ENCODE peak calls at places on chromosomes 11 and 22, in four cellular contexts. J, U, G and I are unnamed samples. For H3K4me1, the result is how much of the 10 kb centered on the place peaks cover.

GRCh38 chr11:19769820-19770219 is 57.2 kb downstream of the NAV2 start:
- DNase-seq in J (no peak), G (no peak), U (no peak), I (no peak)

GRCh38 chr11:62105611-62106245 is 18.1 kb upstream of the INCENP start:
- DNase-seq in J (no peak), G (no peak), U (no peak), I (no peak)

GRCh38 chr22:32777997-32778396 is 23.5 kb upstream of the TIMP3 start:
- DNase-seq in G (no peak), U (no peak), J (no peak), I (no peak)

GRCh38 chr22:30337461-30337778 is 10.7 kb upstream of the TBC1D10A start:
- DNase-seq in J (no peak), U (no peak), G (no peak), I (peak)

GRCh38 chr11:35463211-35463810 is 44.0 kb upstream of the SLC1A2 start:
- DNase-seq in U (no peak), G (no peak), J (no peak), I (no peak)

GRCh38 chr22:48456449-48456848 is 1371.2 kb downstream of the BRD1 start:
- DNase-seq in U (no peak), G (peak), J (no peak), I (peak)

GRCh38 chr11:133049244-133050019 is 482.9 kb downstream of the OPCML start:
- DNase-seq in J (no peak), G (no peak), U (no peak), I (no peak)

GRCh38 chr22:22685586-22685985 is 41.2 kb downstream of the GGTLC2 start:
- DNase-seq in U (no peak), G (no peak), J (no peak), I (no peak)

GRCh38 chr22:22111267-22111751 is 128.7 kb upstream of the TOP3B start:
- DNase-seq in U (peak), J (no peak), G (no peak), I (no peak)

GRCh38 chr11:30852091-30852490 is 265.9 kb upstream of the MPPED2 start:
- DNase-seq in U (no peak), J (no peak), G (no peak), I (no peak)

GRCh38 chr11:72848846-72849466 is 34.7 kb downstream of the ATG16L2 start:
- DNase-seq in J (no peak), G (no peak), U (no peak), I (no peak)

DNA sequence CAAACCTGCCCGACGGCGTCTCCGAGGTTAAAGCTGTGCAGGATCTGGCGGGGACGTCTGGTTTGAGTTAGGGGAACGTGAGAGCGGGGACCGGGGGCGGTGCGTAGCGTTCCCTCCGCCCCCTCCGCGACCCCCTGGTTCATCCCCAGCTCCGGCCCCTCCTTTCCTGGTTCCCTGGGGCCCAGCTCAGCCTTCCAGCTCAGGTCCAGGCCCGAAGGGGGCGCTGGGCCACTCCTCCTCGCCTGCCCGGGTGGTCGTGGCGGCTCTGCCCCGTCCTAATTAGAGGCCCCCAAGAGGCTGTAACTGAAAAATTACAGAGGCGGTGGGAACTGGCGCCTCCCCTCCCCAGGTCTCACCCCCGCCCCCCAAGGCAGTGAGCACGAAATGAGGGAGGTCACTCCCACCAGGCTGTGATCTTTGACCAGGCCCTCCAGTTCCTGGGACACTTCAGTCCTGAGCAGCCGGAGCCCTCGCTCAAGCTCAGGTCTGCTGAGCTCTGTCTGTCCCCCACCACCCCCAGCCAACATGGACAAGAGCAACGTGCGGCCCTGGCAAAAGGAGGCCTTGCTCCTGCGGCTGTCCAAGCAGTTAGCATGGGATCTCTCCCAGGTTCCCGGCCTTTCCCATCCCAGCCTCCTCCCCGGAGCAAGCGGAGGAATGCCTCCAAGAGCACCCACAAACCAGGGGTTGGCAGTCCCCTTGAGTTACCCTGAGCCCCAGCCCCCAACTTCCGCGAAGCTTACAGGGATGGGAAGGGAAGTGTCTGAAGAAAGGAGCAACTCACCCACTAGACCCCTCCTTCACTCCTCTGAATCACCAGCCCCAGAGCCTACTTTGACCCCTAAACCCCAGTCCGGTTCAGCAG is 3.3 kb downstream of the CD248 start:
- DNase-seq in J (no peak), U (peak), G (peak), I (peak)
- TF ChIP-seq CTCF in J (no peak), U (no peak), G (no peak), I (no peak)

GRCh38 chr22:42991010-42991651 is 23.8 kb downstream of the PACSIN2 start:
- DNase-seq in G (no peak), U (no peak), J (no peak), I (no peak)
- H3K4me1 ChIP-seq in G (half or more), U (under half), J (under half), I (under half)

GRCh38 chr11:101456812-101457211 is 127.0 kb downstream of the TRPC6 start:
- DNase-seq in G (no peak), U (no peak), J (no peak), I (no peak)
- TF ChIP-seq CTCF in G (peak), U (peak), J (no peak), I (peak)

DNA sequence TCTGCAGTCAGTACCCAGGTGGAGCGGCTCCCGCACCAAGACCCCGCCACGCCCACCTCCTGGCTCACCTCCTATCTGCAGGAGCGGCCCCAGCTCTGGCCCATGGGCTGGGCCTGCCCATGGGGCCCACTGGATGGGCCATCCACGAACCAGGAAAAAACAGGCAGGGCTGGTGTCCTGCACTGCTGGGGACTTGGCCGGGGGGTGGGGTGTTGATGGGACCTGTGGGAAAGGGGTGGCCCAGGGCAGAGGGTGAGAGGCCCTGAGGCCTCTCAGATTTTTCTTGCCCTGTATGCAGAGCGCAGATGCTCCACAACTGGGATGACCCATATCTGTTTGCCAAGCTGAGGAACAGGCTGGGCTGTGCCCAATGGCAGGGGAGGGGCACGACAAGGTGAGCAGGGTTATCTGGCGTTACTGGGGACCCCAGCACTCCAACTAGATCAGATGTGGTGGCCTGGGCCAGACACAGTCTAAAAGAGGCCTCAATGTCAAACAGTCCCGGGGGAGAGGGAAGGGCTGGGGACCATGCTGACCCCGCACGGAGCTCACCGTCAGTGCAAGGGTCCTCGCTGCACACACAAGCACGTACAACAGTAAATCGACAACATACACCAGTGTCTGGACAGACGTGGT is 2.6 kb upstream of the PIM3 start:
- DNase-seq in J (no peak), G (peak), U (no peak), I (peak)
- H3K4me1 ChIP-seq in J (under half), G (half or more), U (under half), I (under half)

DNA sequence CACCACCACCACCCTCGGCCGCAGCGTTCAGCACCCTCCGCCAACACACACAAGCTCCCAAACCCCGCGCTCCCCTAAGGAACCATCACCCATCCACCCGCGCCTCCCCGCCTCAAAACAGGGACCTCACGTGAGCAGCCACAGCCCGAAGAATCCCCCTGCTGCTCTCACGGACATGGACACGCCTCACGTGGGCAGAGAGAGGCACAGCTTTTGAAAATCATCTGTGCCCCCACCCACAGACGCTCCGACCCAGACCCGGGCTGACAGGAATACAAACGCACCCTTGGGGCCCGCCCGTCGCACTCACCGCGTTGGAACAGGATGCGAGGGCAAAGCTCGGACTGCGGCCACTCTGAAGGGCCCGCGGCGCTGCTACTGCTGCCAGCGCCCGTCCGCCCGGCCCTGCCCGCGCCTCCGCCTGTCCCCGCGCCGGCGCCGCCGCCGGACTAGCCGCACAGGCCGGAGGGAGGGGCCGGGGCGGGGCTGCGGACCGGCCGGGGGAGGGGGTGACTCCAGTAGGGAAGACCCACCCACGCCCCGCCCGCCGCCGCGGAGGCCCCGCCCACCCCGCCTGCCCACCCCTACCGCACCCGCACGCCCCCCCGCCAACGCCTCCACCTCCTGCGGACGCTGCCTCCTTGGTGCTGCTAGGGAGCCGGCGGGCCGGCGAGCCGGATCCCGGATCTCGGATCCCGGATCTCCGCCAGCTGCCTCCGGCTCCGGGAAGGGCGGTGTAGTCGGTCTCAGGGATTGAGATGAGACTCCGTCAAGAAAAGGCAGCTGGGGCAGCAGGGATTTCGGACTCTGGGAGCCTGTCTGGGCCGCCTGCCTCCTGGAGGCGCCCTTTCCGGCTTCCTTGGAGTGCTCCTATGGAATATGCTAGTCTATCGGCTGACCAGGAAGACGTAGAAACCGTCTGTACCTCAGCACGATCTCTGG is at the start of gene TRIM3:
- DNase-seq in G (peak), U (peak), J (peak), I (peak)
- TF ChIP-seq CTCF in G (peak), U (peak), J (no peak), I (no peak)

DNA sequence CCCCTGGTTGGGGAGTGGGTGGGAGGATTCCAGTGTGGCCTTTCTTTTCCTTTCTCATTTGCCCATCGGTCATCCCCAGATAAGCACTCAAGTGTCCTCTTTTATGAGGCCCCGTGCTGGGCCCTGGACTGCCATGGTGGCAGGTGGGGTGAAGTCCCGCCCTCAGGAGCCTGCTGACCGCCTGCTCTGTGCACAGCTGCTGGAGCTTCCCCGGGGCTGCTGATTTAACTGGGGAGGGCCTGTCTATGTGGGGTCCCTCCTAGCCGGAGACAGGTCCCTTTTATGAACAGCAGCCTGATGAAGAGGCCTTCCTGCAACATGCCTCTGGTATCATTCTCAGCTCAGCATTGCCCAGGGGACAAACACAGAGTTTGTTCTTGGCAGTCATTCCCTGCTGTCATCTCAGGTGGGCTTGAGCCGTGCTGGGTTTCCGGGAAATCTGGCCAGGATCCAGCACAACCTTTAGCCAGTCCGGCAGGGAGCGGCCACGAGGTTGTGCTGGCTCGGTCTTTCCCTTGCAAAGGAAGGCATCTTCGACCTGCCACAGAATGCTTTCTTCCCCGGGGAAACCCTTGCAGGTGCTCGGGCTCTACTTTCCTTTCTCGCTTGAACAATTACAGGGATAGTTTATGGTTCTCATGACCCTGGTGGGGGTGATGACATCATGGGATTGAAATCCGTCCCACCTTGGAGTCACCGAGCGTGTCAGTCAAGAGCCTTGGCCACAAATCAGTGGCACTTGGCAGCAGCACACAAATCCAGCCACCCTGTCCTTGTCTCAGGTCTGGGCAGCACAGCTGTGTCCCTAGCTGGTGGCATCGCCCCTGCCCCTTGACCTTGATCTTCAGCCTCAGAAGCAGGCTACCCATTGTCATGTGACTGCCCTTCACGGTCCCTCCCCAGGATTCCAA is 20.1 kb downstream of the ST14 start:
- DNase-seq in J (no peak), U (no peak), G (peak), I (no peak)
- H3K4me1 ChIP-seq in J (under half), U (under half), G (under half), I (under half)

GRCh38 chr11:27022659-27023251 is 17.9 kb upstream of the BBOX1 start:
- DNase-seq in U (no peak), J (no peak), G (no peak), I (no peak)

GRCh38 chr11:27024865-27025264 is 15.8 kb upstream of the BBOX1 start:
- DNase-seq in G (no peak), J (no peak), U (no peak), I (no peak)

GRCh38 chr11:27020736-27021135 is 19.9 kb upstream of the BBOX1 start:
- DNase-seq in U (no peak), G (no peak), J (no peak), I (no peak)

GRCh38 chr11:27013741-27014415 is 20.0 kb downstream of the FIBIN start:
- DNase-seq in G (no peak), J (no peak), U (no peak), I (no peak)

DNA sequence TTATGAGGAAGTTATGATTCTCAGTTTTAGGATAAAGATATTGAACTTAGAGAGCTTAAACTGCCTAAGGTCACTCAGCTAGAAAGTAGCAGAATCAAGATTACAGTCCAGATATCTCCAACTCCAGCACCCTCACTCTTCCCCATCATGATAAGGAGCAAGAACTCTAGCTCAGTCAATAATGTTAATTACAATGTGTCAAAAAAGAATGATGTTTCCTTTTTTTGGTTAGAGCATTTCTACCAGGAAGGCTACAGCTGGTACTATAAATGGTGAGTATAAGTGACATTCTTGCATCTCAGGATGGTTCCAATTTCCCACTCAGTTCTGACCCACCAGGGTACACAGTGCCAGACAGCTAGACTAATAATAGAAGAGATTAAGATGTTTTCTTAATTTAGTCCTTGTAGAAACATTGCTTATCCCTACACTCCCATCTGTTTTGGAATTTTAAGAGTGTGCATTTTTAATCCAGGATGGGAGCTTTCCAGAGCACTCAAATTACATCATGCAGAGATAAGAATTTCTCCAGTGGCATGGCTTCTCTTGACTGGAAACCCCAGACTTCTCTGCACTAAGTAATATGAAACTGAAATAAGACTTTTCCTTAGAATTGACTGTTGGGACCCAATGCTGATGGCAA is 21.6 kb upstream of the BBOX1 start:
- DNase-seq in J (no peak), U (no peak), G (no peak), I (no peak)
- TF ChIP-seq CTCF in J (no peak), U (no peak), G (no peak), I (no peak)

DNA sequence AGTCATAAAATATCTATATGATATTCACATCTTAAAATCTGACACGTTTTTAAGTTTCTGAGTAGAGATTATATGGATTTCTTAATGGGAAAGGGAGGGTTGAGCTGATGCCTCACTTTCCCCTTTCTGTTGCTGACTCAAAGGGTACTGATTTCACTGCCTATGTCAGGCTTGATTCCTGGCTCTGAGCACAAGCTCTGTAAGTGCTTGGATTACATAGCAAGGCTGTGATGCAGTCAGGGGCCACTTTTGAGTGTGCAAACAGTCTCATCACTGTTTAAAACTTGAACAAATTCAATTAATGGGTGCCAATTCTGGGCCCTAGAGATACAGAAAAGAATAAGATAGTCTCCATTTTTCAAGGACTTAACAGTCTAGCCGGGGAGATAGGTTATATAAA is 14.4 kb downstream of the ATXN10 start:
- DNase-seq in G (no peak), U (no peak), J (no peak), I (no peak)
- H3K4me1 ChIP-seq in G (half or more), U (half or more), J (under half), I (half or more)

DNA sequence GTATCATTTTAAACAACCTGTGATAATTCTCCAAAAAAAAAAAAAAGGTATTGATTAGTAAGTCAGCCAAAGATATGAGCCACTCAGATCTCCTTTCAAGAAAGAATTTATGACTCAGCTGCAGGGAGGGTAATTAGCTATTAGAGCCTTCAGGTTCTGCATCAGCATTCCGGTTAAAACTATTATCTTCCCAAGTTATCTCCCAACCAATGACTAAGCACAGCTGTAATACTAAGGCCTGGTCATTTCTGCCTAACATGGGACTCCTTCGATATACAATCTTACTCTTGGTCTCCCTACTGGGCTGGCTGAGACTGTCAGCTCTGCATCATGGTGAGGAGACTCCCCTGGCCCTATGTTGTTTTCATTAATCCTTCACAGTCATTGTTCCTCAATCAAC is 60.4 kb downstream of the SBF2 start:
- DNase-seq in G (no peak), U (no peak), J (no peak), I (no peak)
- TF ChIP-seq CTCF in G (no peak), U (no peak), J (no peak), I (no peak)

GRCh38 chr11:57775474-57775873 is 13.9 kb downstream of the CTNND1 start:
- DNase-seq in J (no peak), U (no peak), G (no peak), I (no peak)

GRCh38 chr11:57770793-57771192 is 9.2 kb downstream of the CTNND1 start:
- DNase-seq in J (no peak), U (no peak), G (no peak), I (no peak)

GRCh38 chr11:57771365-57771764 is 9.8 kb downstream of the CTNND1 start:
- DNase-seq in J (no peak), G (no peak), U (no peak), I (no peak)

GRCh38 chr11:57772562-57772961 is 11.0 kb downstream of the CTNND1 start:
- DNase-seq in G (no peak), U (no peak), J (no peak), I (no peak)

GRCh38 chr11:57773026-57773598 is 11.5 kb downstream of the CTNND1 start:
- DNase-seq in G (no peak), U (no peak), J (no peak), I (no peak)
- H3K4me1 ChIP-seq in G (half or more), U (half or more), J (under half), I (half or more)